ENCODE peak calls at places on chromosomes 4 and X, in seven cellular contexts. C, F, D, T, I, J and Z are unnamed samples.

GRCh38 chr4:102761478-102761790 is 666 bp upstream of the MANBA start:
- DNase-seq in C (no peak), F (no peak), D (no peak), T (no peak), I (no peak), J (peak; percentile 2), Z (peak; percentile 23)

GRCh38 chrX:120406638-120407037 is 44.7 kb downstream of the ATP1B4 start:
- DNase-seq in C (no peak), F (no peak), D (no peak), T (no peak), I (no peak), J (no peak), Z (no peak)

GRCh38 chr4:1767770-1768366 is 25.2 kb upstream of the FGFR3 start:
- DNase-seq in C (no peak), F (no peak), D (no peak), T (peak; percentile 59), I (peak; percentile 68), J (peak; percentile 8), Z (peak; percentile 68)

GRCh38 chr4:169342906-169343560 is 72.3 kb upstream of the SH3RF1 start:
- DNase-seq in C (no peak), F (no peak), D (no peak), T (no peak), I (no peak), J (peak; percentile 41), Z (no peak)

GRCh38 chr4:176735300-176735699 is 57.4 kb downstream of the VEGFC start:
- DNase-seq in C (no peak), F (no peak), D (no peak), T (no peak), I (no peak), J (peak; percentile 88), Z (no peak)

GRCh38 chrX:131816551-131817136 is 206.5 kb upstream of the STK26 start:
- DNase-seq in C (no peak), F (no peak), D (peak; percentile 72), T (no peak), I (peak; percentile 58), J (peak; percentile 74), Z (no peak)

GRCh38 chr4:33739886-33740285 is 2504.4 kb downstream of the ARAP2 start:
- DNase-seq in C (no peak), F (no peak), D (no peak), T (no peak), I (no peak), J (no peak), Z (no peak)

GRCh38 chr4:90127706-90128345 is 632 bp downstream of the CCSER1 start:
- DNase-seq in C (no peak), F (peak; percentile 52), D (no peak), T (no peak), I (no peak), J (no peak), Z (peak; percentile 27)

GRCh38 chr4:3192188-3192587 is 56.8 kb upstream of the MSANTD1 start:
- DNase-seq in C (no peak), F (no peak), D (no peak), T (no peak), I (no peak), J (no peak), Z (no peak)

GRCh38 chr4:81852031-81852715 is 380.5 kb upstream of the RASGEF1B start:
- DNase-seq in C (no peak), F (no peak), D (no peak), T (no peak), I (no peak), J (no peak), Z (no peak)

GRCh38 chr4:151721466-151721865 is 39.3 kb downstream of the GATB start:
- DNase-seq in C (no peak), F (no peak), D (peak; percentile 16), T (peak; percentile 21), I (no peak), J (no peak), Z (no peak)

GRCh38 chr4:109699553-109700225 is 3.6 kb downstream of the CASP6 start:
- DNase-seq in C (no peak), F (no peak), D (no peak), T (no peak), I (no peak), J (no peak), Z (no peak)

GRCh38 chr4:109703664-109704351 is 563 bp upstream of the CASP6 start:
- DNase-seq in C (no peak), F (no peak), D (no peak), T (peak; percentile 28), I (no peak), J (no peak), Z (no peak)

GRCh38 chr4:109708435-109708834 is 5.2 kb upstream of the CASP6 start:
- DNase-seq in C (no peak), F (no peak), D (no peak), T (no peak), I (no peak), J (no peak), Z (no peak)

GRCh38 chr4:109701566-109702399 is 1.5 kb downstream of the CASP6 start:
- DNase-seq in C (no peak), F (no peak), D (no peak), T (peak; percentile 7), I (no peak), J (no peak), Z (no peak)

DNA sequence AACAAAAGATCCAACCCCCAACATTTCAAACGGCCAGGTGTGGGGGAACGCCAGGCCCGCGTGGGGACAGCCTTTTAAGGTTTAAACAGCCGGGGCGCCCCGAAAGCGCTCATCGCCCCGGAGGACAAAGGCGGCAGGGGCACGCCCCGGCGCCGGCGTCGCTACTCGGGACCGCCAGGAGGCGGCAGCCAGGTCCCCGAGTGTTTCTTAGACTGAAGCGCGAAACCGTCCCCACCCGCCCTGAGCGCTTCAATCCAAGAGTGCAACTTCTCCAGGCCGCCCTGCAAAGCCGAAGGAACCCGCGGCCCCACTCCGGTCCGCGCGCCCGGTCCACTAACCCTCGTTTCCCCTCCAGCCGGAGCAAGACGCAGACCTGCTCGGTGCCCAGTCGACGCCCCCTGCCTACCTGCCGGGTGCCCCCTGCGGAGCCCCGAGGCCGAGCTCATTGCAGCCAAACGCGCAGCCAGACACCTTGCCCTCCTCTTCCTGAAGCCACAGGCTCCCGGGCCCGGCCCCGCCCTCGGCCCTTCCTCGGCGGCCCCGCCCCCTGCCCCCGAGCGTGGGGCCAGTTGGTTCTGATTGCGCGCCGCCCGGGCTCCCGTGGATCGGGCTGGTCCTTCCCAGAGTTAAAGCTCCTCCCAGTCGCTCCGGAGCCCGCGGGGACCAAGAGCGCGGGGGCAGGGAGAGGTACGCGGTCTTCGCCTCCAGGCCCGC is at the start of gene CASP6:
- DNase-seq in C (peak; percentile 47), F (peak; percentile 84), D (peak; percentile 91), T (peak; percentile 85), I (peak; percentile 73), J (peak; percentile 66), Z (peak; percentile 94)
- TF ChIP-seq POLR2A in C (peak; percentile 56), F (no peak), D (peak; percentile 60), T (no peak), I (peak; percentile 42), J (no peak), Z (no peak)

GRCh38 chr4:40323866-40324265 is 11.3 kb upstream of the CHRNA9 start:
- DNase-seq in C (peak; percentile 9), F (no peak), D (no peak), T (no peak), I (no peak), J (no peak), Z (no peak)

GRCh38 chr4:40325406-40326019 is 9.6 kb upstream of the CHRNA9 start:
- DNase-seq in C (peak; percentile 25), F (no peak), D (peak; percentile 66), T (peak; percentile 85), I (peak; percentile 73), J (peak; percentile 72), Z (no peak)

GRCh38 chr4:40317921-40318658 is 17.0 kb upstream of the CHRNA9 start:
- DNase-seq in C (no peak), F (no peak), D (no peak), T (no peak), I (no peak), J (no peak), Z (no peak)

GRCh38 chr4:40322853-40323252 is 12.3 kb upstream of the CHRNA9 start:
- DNase-seq in C (no peak), F (no peak), D (no peak), T (no peak), I (peak; percentile 30), J (no peak), Z (no peak)

DNA sequence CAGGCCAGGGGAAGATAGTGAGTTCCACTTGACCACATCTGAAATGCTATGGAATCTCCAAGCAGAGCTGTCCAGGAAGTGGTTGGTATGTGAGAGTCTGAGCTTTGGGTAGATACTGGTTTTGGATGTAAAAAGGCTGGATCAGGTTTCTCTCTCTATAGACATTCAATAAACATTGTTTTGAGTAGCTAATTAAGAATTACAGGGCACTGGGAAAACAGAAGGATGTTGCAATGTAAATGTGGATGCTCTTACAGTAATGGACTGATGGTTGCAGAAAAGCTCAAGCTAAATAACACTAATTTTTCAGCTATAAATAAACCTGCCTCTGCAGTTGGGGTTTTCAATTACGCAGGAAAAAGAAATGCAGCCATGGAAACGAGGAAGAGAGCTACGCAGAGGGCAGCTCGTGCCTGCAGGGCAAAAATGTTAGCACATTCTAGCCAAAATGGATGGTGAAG is 13.4 kb upstream of the CHRNA9 start:
- DNase-seq in C (no peak), F (no peak), D (no peak), T (peak; percentile 19), I (peak; percentile 12), J (peak; percentile 79), Z (no peak)
- TF ChIP-seq POLR2A in C (no peak), F (no peak), D (no peak), T (no peak), I (no peak), J (no peak), Z (no peak)

GRCh38 chr4:184348311-184349233 is 125.8 kb downstream of the IRF2 start:
- DNase-seq in C (no peak), F (no peak), D (peak; percentile 92), T (peak; percentile 58), I (peak; percentile 64), J (peak; percentile 90), Z (peak; percentile 70)
- TF ChIP-seq POLR2A in C (no peak), F (no peak), D (peak; percentile 85), T (no peak), I (no peak), J (no peak), Z (no peak)

GRCh38 chrX:154350429-154351182 is 23.8 kb downstream of the FLNA start:
- DNase-seq in C (no peak), F (no peak), D (no peak), T (no peak), I (peak; percentile 39), J (no peak), Z (peak; percentile 45)

GRCh38 chrX:154352466-154352865 is 22.0 kb downstream of the FLNA start:
- DNase-seq in C (no peak), F (no peak), D (no peak), T (no peak), I (peak; percentile 16), J (no peak), Z (no peak)

GRCh38 chrX:154351183-154352011 is 23.0 kb downstream of the FLNA start:
- DNase-seq in C (no peak), F (no peak), D (no peak), T (no peak), I (peak; percentile 18), J (no peak), Z (peak; percentile 65)

GRCh38 chrX:154353172-154353843 is 21.1 kb downstream of the FLNA start:
- DNase-seq in C (no peak), F (no peak), D (no peak), T (no peak), I (peak; percentile 7), J (no peak), Z (peak; percentile 35)

DNA sequence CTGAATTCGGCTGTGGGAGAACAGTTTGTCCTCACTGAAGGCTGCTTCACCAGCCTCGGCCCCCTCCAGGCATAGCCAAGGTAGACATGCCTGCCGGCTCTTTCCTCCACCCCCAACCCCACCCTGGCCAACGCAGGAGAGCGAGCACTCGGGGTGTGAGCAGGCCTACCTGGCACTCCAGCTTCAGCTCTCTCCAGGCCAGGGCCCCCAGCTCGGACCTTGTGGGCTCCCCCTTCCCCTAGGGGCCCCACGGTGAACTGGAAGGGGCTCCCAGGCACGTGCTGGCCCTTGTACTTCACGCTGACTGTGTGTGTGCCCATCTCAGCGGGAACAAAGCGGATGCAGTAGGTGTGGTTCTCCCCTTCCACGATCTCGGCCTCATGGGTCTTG is 22.4 kb downstream of the FLNA start:
- DNase-seq in C (no peak), F (no peak), D (no peak), T (no peak), I (no peak), J (no peak), Z (no peak)
- TF ChIP-seq POLR2A in C (no peak), F (no peak), D (no peak), T (no peak), I (no peak), J (no peak), Z (no peak)